ENCODE peak calls at places on chromosome 2, in eight cellular contexts. One of them, this sample, is unnamed.
A peak's percentile ranks its signal among the peaks of the same experiment; 100 is the strongest.

GRCh38 chr2:37870829-37871228 is 54.3 kb upstream of the RMDN2 start:
- DNase-seq in GM06990: no peak
- DNase-seq in A549: no peak
- DNase-seq in GM12892: no peak
- DNase-seq in prostate gland: no peak
- DNase-seq in EH: peak; percentile 53
- DNase-seq in Daoy: no peak
- DNase-seq in B cell: no peak
- DNase-seq in this sample: no peak

GRCh38 chr2:70509565-70509964 is 44.1 kb downstream of the TGFA start:
- DNase-seq in A549: no peak
- DNase-seq in Daoy: peak; percentile 33
- DNase-seq in GM12892: no peak
- DNase-seq in B cell: no peak
- DNase-seq in EH: peak; percentile 42
- DNase-seq in prostate gland: no peak
- DNase-seq in GM06990: no peak
- DNase-seq in this sample: no peak

GRCh38 chr2:237315170-237315880 is 98.6 kb downstream of the COL6A3 start:
- DNase-seq in EH: peak; percentile 99
- DNase-seq in A549: no peak
- DNase-seq in GM06990: no peak
- DNase-seq in prostate gland: peak; percentile 84
- DNase-seq in GM12892: no peak
- DNase-seq in B cell: no peak
- DNase-seq in Daoy: peak; percentile 90
- DNase-seq in this sample: peak; percentile 51

GRCh38 chr2:69931832-69932595 is 17.1 kb downstream of the MXD1 start:
- DNase-seq in prostate gland: no peak
- DNase-seq in GM06990: no peak
- DNase-seq in Daoy: no peak
- DNase-seq in A549: no peak
- DNase-seq in GM12892: no peak
- DNase-seq in EH: no peak
- DNase-seq in B cell: no peak
- DNase-seq in this sample: no peak

GRCh38 chr2:162029287-162029901 is 44.6 kb downstream of the DPP4 start:
- DNase-seq in prostate gland: no peak
- DNase-seq in GM12892: no peak
- DNase-seq in Daoy: peak; percentile 83
- DNase-seq in A549: peak; percentile 13
- DNase-seq in EH: peak; percentile 60
- DNase-seq in GM06990: no peak
- DNase-seq in B cell: no peak
- DNase-seq in this sample: peak; percentile 64

GRCh38 chr2:127157651-127158460 is 50.9 kb upstream of the BIN1 start:
- DNase-seq in A549: no peak
- DNase-seq in prostate gland: no peak
- DNase-seq in EH: peak; percentile 52
- DNase-seq in GM12892: no peak
- DNase-seq in GM06990: no peak
- DNase-seq in B cell: no peak
- DNase-seq in Daoy: no peak
- DNase-seq in this sample: no peak

GRCh38 chr2:210654091-210654490 is 97.7 kb downstream of the CPS1 start:
- DNase-seq in B cell: no peak
- DNase-seq in prostate gland: no peak
- DNase-seq in EH: peak; percentile 1
- DNase-seq in Daoy: no peak
- DNase-seq in GM06990: no peak
- DNase-seq in GM12892: no peak
- DNase-seq in A549: no peak
- DNase-seq in this sample: no peak

GRCh38 chr2:234963785-234964615 is 12.2 kb downstream of the SH3BP4 start:
- DNase-seq in EH: peak; percentile 43
- DNase-seq in A549: no peak
- DNase-seq in Daoy: peak; percentile 92
- DNase-seq in prostate gland: peak; percentile 80
- DNase-seq in B cell: no peak
- DNase-seq in GM12892: no peak
- DNase-seq in GM06990: no peak
- DNase-seq in this sample: no peak

GRCh38 chr2:47160207-47160606 is 5.1 kb upstream of the STPG4 start:
- DNase-seq in GM12892: no peak
- DNase-seq in A549: no peak
- DNase-seq in B cell: no peak
- DNase-seq in GM06990: no peak
- DNase-seq in EH: no peak
- DNase-seq in prostate gland: no peak
- DNase-seq in Daoy: no peak
- DNase-seq in this sample: no peak

GRCh38 chr2:71631411-71631931 is 178.1 kb downstream of the DYSF start:
- DNase-seq in B cell: no peak
- DNase-seq in EH: peak; percentile 77
- DNase-seq in prostate gland: no peak
- DNase-seq in GM06990: no peak
- DNase-seq in Daoy: peak; percentile 63
- DNase-seq in A549: no peak
- DNase-seq in GM12892: no peak
- DNase-seq in this sample: no peak

GRCh38 chr2:101305044-101305443 is 3.5 kb downstream of the RNF149 start:
- DNase-seq in A549: no peak
- DNase-seq in EH: no peak
- DNase-seq in GM12892: no peak
- DNase-seq in prostate gland: no peak
- DNase-seq in B cell: no peak
- DNase-seq in GM06990: no peak
- DNase-seq in Daoy: no peak
- DNase-seq in this sample: no peak

GRCh38 chr2:20573611-20574422 is 77.1 kb downstream of the HS1BP3 start:
- DNase-seq in EH: peak; percentile 77
- DNase-seq in B cell: no peak
- DNase-seq in GM12892: no peak
- DNase-seq in A549: no peak
- DNase-seq in GM06990: no peak
- DNase-seq in Daoy: peak; percentile 63
- DNase-seq in prostate gland: peak; percentile 34
- DNase-seq in this sample: peak; percentile 78

GRCh38 chr2:129780316-129781282 is 198.9 kb upstream of the RAB6C start:
- DNase-seq in Daoy: no peak
- DNase-seq in B cell: no peak
- DNase-seq in GM12892: no peak
- DNase-seq in A549: no peak
- DNase-seq in GM06990: no peak
- DNase-seq in EH: no peak
- DNase-seq in prostate gland: no peak
- DNase-seq in this sample: no peak

GRCh38 chr2:40470817-40471809 is 19.2 kb upstream of the SLC8A1 start:
- DNase-seq in Daoy: no peak
- DNase-seq in EH: no peak
- DNase-seq in GM06990: no peak
- DNase-seq in A549: no peak
- DNase-seq in GM12892: no peak
- DNase-seq in B cell: no peak
- DNase-seq in prostate gland: no peak
- DNase-seq in this sample: no peak

GRCh38 chr2:123179526-123179925 is 845.6 kb upstream of the CNTNAP5 start:
- DNase-seq in EH: no peak
- DNase-seq in A549: no peak
- DNase-seq in Daoy: peak; percentile 26
- DNase-seq in GM12892: no peak
- DNase-seq in B cell: no peak
- DNase-seq in prostate gland: no peak
- DNase-seq in GM06990: no peak
- DNase-seq in this sample: no peak

GRCh38 chr2:127479219-127479825 is 47.0 kb downstream of the IWS1 start:
- DNase-seq in B cell: no peak
- DNase-seq in Daoy: peak; percentile 24
- DNase-seq in prostate gland: no peak
- DNase-seq in EH: peak; percentile 68
- DNase-seq in GM12892: no peak
- DNase-seq in GM06990: peak; percentile 15
- DNase-seq in A549: peak; percentile 31
- DNase-seq in this sample: peak; percentile 29

GRCh38 chr2:55045685-55046221 is 4.5 kb downstream of the RTN4 start:
- DNase-seq in GM12892: no peak
- DNase-seq in EH: no peak
- DNase-seq in A549: no peak
- DNase-seq in GM06990: no peak
- DNase-seq in Daoy: no peak
- DNase-seq in B cell: no peak
- DNase-seq in prostate gland: no peak
- DNase-seq in this sample: no peak

GRCh38 chr2:23556929-23557328 is 171.9 kb downstream of the KLHL29 start:
- DNase-seq in GM06990: no peak
- DNase-seq in B cell: no peak
- DNase-seq in prostate gland: peak; percentile 24
- DNase-seq in Daoy: no peak
- DNase-seq in A549: no peak
- DNase-seq in GM12892: no peak
- DNase-seq in EH: no peak
- DNase-seq in this sample: no peak

GRCh38 chr2:207939342-207940108 is 85.8 kb downstream of the PLEKHM3 start:
- DNase-seq in Daoy: no peak
- DNase-seq in EH: no peak
- DNase-seq in B cell: no peak
- DNase-seq in GM12892: no peak
- DNase-seq in prostate gland: no peak
- DNase-seq in A549: no peak
- DNase-seq in GM06990: no peak
- DNase-seq in this sample: no peak

GRCh38 chr2:239380831-239381708 is 19.8 kb downstream of the HDAC4 start:
- DNase-seq in GM06990: peak; percentile 50
- DNase-seq in A549: no peak
- DNase-seq in GM12892: no peak
- DNase-seq in EH: no peak
- DNase-seq in prostate gland: no peak
- DNase-seq in B cell: peak; percentile 83
- DNase-seq in Daoy: no peak
- DNase-seq in this sample: no peak

GRCh38 chr2:207403950-207404349 is 125.8 kb upstream of the CREB1 start:
- DNase-seq in prostate gland: no peak
- DNase-seq in EH: no peak
- DNase-seq in GM06990: no peak
- DNase-seq in Daoy: no peak
- DNase-seq in B cell: no peak
- DNase-seq in A549: no peak
- DNase-seq in GM12892: no peak
- DNase-seq in this sample: no peak

GRCh38 chr2:73208258-73208657 is 5.8 kb upstream of the SMYD5 start:
- DNase-seq in GM12892: no peak
- DNase-seq in prostate gland: no peak
- DNase-seq in EH: no peak
- DNase-seq in B cell: no peak
- DNase-seq in A549: no peak
- DNase-seq in Daoy: no peak
- DNase-seq in GM06990: no peak
- DNase-seq in this sample: no peak

GRCh38 chr2:144217853-144218633 is 301.9 kb downstream of the ZEB2 start:
- DNase-seq in B cell: no peak
- DNase-seq in EH: peak; percentile 21
- DNase-seq in A549: no peak
- DNase-seq in GM06990: no peak
- DNase-seq in Daoy: no peak
- DNase-seq in prostate gland: peak; percentile 11
- DNase-seq in GM12892: no peak
- DNase-seq in this sample: no peak

GRCh38 chr2:197168705-197169104 is 141.9 kb downstream of the ANKRD44 start:
- DNase-seq in EH: peak; percentile 61
- DNase-seq in B cell: peak; percentile 80
- DNase-seq in A549: peak; percentile 52
- DNase-seq in Daoy: peak; percentile 70
- DNase-seq in prostate gland: no peak
- DNase-seq in GM06990: no peak
- DNase-seq in GM12892: peak; percentile 31
- DNase-seq in this sample: peak; percentile 27

GRCh38 chr2:234406085-234406484 is 90.8 kb downstream of the ARL4C start:
- DNase-seq in GM12892: no peak
- DNase-seq in B cell: no peak
- DNase-seq in Daoy: no peak
- DNase-seq in prostate gland: no peak
- DNase-seq in A549: no peak
- DNase-seq in GM06990: no peak
- DNase-seq in EH: peak; percentile 25
- DNase-seq in this sample: no peak

GRCh38 chr2:127575185-127575765 is 39.8 kb downstream of the MYO7B start:
- DNase-seq in GM12892: no peak
- DNase-seq in A549: no peak
- DNase-seq in Daoy: no peak
- DNase-seq in prostate gland: no peak
- DNase-seq in GM06990: no peak
- DNase-seq in EH: no peak
- DNase-seq in B cell: no peak
- DNase-seq in this sample: no peak

GRCh38 chr2:152402780-152403388 is 67.9 kb downstream of the FMNL2 start:
- DNase-seq in A549: no peak
- DNase-seq in prostate gland: no peak
- DNase-seq in GM06990: no peak
- DNase-seq in EH: no peak
- DNase-seq in GM12892: no peak
- DNase-seq in B cell: no peak
- DNase-seq in Daoy: no peak
- DNase-seq in this sample: no peak

GRCh38 chr2:19747310-19748072 is 154.3 kb downstream of the TTC32 start:
- DNase-seq in Daoy: no peak
- DNase-seq in A549: no peak
- DNase-seq in GM12892: no peak
- DNase-seq in EH: peak; percentile 68
- DNase-seq in B cell: no peak
- DNase-seq in prostate gland: no peak
- DNase-seq in GM06990: no peak
- DNase-seq in this sample: no peak

GRCh38 chr2:56971383-56971974 is 787.7 kb downstream of the CCDC85A start:
- DNase-seq in A549: no peak
- DNase-seq in prostate gland: no peak
- DNase-seq in Daoy: no peak
- DNase-seq in GM06990: no peak
- DNase-seq in GM12892: no peak
- DNase-seq in EH: no peak
- DNase-seq in B cell: no peak
- DNase-seq in this sample: no peak

GRCh38 chr2:1605102-1605501 is 139.2 kb downstream of the PXDN start:
- DNase-seq in A549: no peak
- DNase-seq in Daoy: peak; percentile 72
- DNase-seq in EH: peak; percentile 41
- DNase-seq in GM12892: no peak
- DNase-seq in GM06990: no peak
- DNase-seq in B cell: no peak
- DNase-seq in prostate gland: no peak
- DNase-seq in this sample: no peak

GRCh38 chr2:64862623-64863022 is 126.6 kb upstream of the SLC1A4 start:
- DNase-seq in A549: no peak
- DNase-seq in prostate gland: no peak
- DNase-seq in EH: peak; percentile 34
- DNase-seq in B cell: no peak
- DNase-seq in GM12892: no peak
- DNase-seq in Daoy: peak; percentile 8
- DNase-seq in GM06990: no peak
- DNase-seq in this sample: no peak

GRCh38 chr2:127661072-127661618 is 14.2 kb downstream of the LIMS2 start:
- DNase-seq in prostate gland: no peak
- DNase-seq in Daoy: no peak
- DNase-seq in A549: no peak
- DNase-seq in GM06990: no peak
- DNase-seq in EH: peak; percentile 25
- DNase-seq in GM12892: no peak
- DNase-seq in B cell: no peak
- DNase-seq in this sample: no peak

GRCh38 chr2:44342854-44343253 is 18.4 kb downstream of the PREPL start:
- DNase-seq in prostate gland: no peak
- DNase-seq in EH: peak; percentile 23
- DNase-seq in A549: peak; percentile 28
- DNase-seq in Daoy: peak; percentile 8
- DNase-seq in GM06990: no peak
- DNase-seq in B cell: no peak
- DNase-seq in GM12892: no peak
- DNase-seq in this sample: no peak